ENCODE peak calls at places on chromosomes 2 and 18, in nine cellular contexts. L is GM12878, S is ovary, I is sigmoid colon, M is upper lobe of left lung, D is transverse colon, Q is K562, F is stomach, N is A549. G is an unnamed sample.

GRCh38 chr2:236168110-236169067 is at the start of gene GBX2:
- DNase-seq in L (no peak), S (no peak), I (peak; percentile 21), M (no peak), D (peak; percentile 28), Q (peak; percentile 92), F (no peak), N (peak; percentile 94), G (no peak)

GRCh38 chr2:31270136-31270535 is 36.2 kb downstream of the EHD3 start:
- DNase-seq in L (no peak), S (no peak), I (no peak), M (no peak), D (no peak), Q (no peak), F (no peak), N (no peak), G (no peak)

GRCh38 chr2:178579006-178579405 is 98.7 kb downstream of the PLEKHA3 start:
- DNase-seq in L (no peak), S (no peak), I (no peak), M (no peak), D (no peak), Q (no peak), F (no peak), N (no peak), G (no peak)

GRCh38 chr2:110948027-110948687 is 172.6 kb upstream of the BCL2L11 start:
- DNase-seq in L (no peak), S (no peak), I (no peak), M (no peak), D (peak; percentile 16), Q (no peak), F (no peak), N (no peak), G (no peak)

GRCh38 chr2:172558372-172558771 is 2.5 kb downstream of the PDK1 start:
- DNase-seq in L (no peak), S (no peak), I (no peak), M (no peak), D (no peak), Q (no peak), F (no peak), N (no peak), G (no peak)

GRCh38 chr2:223725986-223726970 is 111.1 kb downstream of the AP1S3 start:
- DNase-seq in L (no peak), S (no peak), I (no peak), M (no peak), D (no peak), Q (no peak), F (no peak), N (no peak), G (no peak)

GRCh38 chr2:17056236-17056635 is 390.6 kb upstream of the CYRIA start:
- DNase-seq in L (no peak), S (no peak), I (no peak), M (no peak), D (no peak), Q (no peak), F (no peak), N (no peak), G (no peak)

GRCh38 chr2:19785432-19785831 is 116.4 kb downstream of the TTC32 start:
- DNase-seq in L (no peak), S (no peak), I (no peak), M (no peak), D (no peak), Q (no peak), F (no peak), N (no peak), G (no peak)

GRCh38 chr2:101474752-101475384 is at the start of gene RFX8:
- DNase-seq in L (no peak), S (no peak), I (no peak), M (peak; percentile 27), D (no peak), Q (no peak), F (no peak), N (no peak), G (peak; percentile 33)

DNA sequence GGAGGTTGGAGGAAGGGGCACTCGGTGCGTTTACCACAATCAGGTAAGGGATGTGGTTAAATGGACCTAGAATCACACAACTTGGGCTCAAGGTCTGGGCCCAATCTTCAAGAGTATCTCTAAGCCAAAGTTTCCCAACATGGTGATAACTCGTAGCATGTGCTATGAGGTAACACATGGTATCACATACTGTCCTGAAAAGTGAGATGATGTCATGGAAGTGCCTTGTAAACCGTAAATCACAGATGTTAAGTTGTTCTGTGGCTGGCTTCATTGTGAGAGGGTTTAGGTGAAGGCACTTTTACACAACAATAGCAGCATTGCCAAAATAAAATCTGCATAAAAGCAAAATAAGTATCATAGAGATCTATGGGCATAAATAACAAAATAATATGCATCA is 551.8 kb downstream of the PLCL1 start:
- DNase-seq in L (no peak), S (no peak), I (no peak), M (no peak), D (no peak), Q (no peak), F (no peak), N (no peak), G (no peak)
- H3K4me3 ChIP-seq in L (no peak overlapping the region), S (no peak overlapping the region), I (no peak overlapping the region), M (no peak overlapping the region), D (no peak overlapping the region), Q (no peak overlapping the region), F (no peak overlapping the region), N (no peak overlapping the region), G (no peak overlapping the region)

GRCh38 chr18:50162486-50163304 is 32.3 kb downstream of the MYO5B start:
- DNase-seq in L (no peak), S (no peak), I (no peak), M (no peak), D (no peak), Q (no peak), F (no peak), N (no peak), G (no peak)

GRCh38 chr18:50155406-50155805 is 39.5 kb downstream of the MYO5B start:
- DNase-seq in L (no peak), S (no peak), I (no peak), M (no peak), D (no peak), Q (no peak), F (no peak), N (no peak), G (no peak)

GRCh38 chr18:50159654-50160046 is 35.3 kb downstream of the MYO5B start:
- DNase-seq in L (no peak), S (no peak), I (no peak), M (no peak), D (no peak), Q (no peak), F (no peak), N (no peak), G (no peak)

GRCh38 chr18:50161806-50162205 is 33.1 kb downstream of the MYO5B start:
- DNase-seq in L (no peak), S (no peak), I (no peak), M (peak; percentile 42), D (peak; percentile 26), Q (no peak), F (no peak), N (no peak), G (no peak)

DNA sequence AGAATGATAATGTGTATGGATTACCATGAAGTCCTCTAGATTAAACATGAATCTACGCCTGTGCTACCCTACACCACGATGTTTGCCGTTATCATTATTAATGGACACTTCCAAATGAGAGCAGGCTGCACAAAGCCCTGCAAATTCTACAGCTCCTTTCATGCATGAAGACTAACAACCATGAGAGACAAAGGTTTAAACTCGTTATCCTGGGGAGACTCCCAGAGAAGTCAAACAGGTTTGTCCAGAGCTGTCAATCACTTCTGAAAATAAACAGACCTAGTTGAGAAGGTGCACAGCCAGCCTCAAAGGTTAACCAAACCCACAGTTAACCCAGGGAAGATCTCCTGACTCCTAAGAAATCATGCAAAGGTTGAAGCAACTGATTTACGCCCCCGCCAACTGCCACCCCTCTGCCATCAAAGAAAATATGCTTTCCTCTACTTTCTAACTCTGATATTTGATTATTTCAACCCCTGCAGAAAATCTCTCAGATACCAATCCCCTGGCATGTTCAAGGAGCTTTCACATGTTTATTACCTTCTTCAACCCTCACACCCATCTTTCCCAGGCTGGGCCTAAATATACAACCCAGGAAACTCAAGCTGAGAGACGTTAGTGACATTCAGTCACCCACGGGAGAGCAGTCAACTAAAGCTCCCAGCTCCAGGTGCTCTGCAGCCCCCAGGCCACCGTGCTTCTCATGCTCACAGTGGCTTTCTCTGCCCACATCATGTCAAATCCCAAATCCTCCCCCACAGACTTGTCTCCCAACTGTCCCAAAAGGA is 35.9 kb downstream of the MYO5B start:
- DNase-seq in L (no peak), S (no peak), I (no peak), M (peak; percentile 24), D (peak; percentile 33), Q (no peak), F (no peak), N (no peak), G (no peak)
- TF ChIP-seq EP300 in L (no peak), S (no peak), I (no peak), M (no peak), D (no peak), Q (no peak), F (no peak), N (no peak), G (no peak)

GRCh38 chr2:9558948-9559381 is 3.3 kb upstream of the ADAM17 start:
- DNase-seq in L (no peak), S (no peak), I (no peak), M (peak; percentile 64), D (no peak), Q (no peak), F (no peak), N (no peak), G (no peak)

GRCh38 chr2:9556121-9556869 is 665 bp upstream of the ADAM17 start:
- DNase-seq in L (no peak), S (no peak), I (no peak), M (no peak), D (no peak), Q (no peak), F (no peak), N (peak; percentile 33), G (no peak)

GRCh38 chr2:9565436-9566153 is 10.0 kb upstream of the ADAM17 start:
- DNase-seq in L (no peak), S (peak; percentile 82), I (peak; percentile 96), M (peak; percentile 84), D (peak; percentile 74), Q (no peak), F (peak; percentile 80), N (peak; percentile 80), G (peak; percentile 93)

GRCh38 chr2:9555338-9556120 is at the start of gene ADAM17:
- DNase-seq in L (peak; percentile 78), S (peak; percentile 95), I (peak; percentile 98), M (peak; percentile 99), D (peak; percentile 97), Q (peak; percentile 93), F (peak; percentile 97), N (peak; percentile 84), G (peak; percentile 90)

DNA sequence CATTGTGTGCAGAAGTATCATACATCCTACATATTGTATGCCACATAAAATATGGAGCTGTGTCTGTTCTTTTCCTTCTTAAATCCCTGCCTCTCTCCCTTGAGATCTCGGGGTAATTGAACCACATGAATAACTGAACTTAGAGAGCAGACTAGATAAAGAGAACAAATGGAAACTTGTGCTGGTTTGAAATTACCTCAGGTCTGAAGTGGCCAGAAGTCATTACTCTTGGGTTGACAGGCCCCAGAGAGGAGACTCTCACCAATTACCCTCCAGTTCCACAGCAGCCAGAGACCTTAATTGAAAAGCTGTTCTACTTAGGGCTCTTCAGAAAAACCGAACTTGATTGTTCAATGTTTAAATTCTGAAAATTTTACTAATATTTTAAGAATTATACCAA is 5.0 kb upstream of the ADAM17 start:
- DNase-seq in L (no peak), S (no peak), I (no peak), M (no peak), D (no peak), Q (no peak), F (no peak), N (no peak), G (no peak)
- H3K27ac ChIP-seq in L (no peak overlapping the region), S (no peak overlapping the region), I (no peak overlapping the region), M (no peak overlapping the region), D (no peak overlapping the region), Q (no peak overlapping the region), F (no peak overlapping the region), N (no peak overlapping the region), G (no peak overlapping the region)

GRCh38 chr2:113240150-113240914 is 38.4 kb downstream of the PAX8 start:
- DNase-seq in L (no peak), S (peak; percentile 67), I (peak; percentile 91), M (peak; percentile 80), D (peak; percentile 70), Q (no peak), F (peak; percentile 92), N (peak; percentile 74), G (peak; percentile 86)
- H3K4me3 ChIP-seq in L (no peak overlapping the region), S (no peak overlapping the region), I (no peak overlapping the region), M (no peak overlapping the region), D (no peak overlapping the region), Q (no peak overlapping the region), F (no peak overlapping the region), N (peak overlapping the region; percentile 1), G (no peak overlapping the region)

G was measured in tibial nerve.